ENCODE peak calls at places on chromosomes 3 and 15, in six cellular contexts. N, A, H, J, T and D are unnamed samples.
A peak's percentile ranks its signal among the peaks of the same experiment; 100 is the strongest.

GRCh38 chr3:88263417-88264116 is 113.8 kb downstream of the C3orf38 start:
- DNase-seq in H (no peak), T (no peak), J (no peak), N (no peak), A (no peak), D (no peak)

GRCh38 chr3:15033103-15033502 is 32.0 kb downstream of the MRPS25 start:
- DNase-seq in H (no peak), J (no peak), A (no peak), T (no peak), N (no peak), D (no peak)

GRCh38 chr15:79738198-79738597 is 158.6 kb downstream of the MTHFS start:
- DNase-seq in N (no peak), T (no peak), H (no peak), A (no peak), J (no peak), D (no peak)

GRCh38 chr3:165159760-165160421 is 36.3 kb downstream of the SLITRK3 start:
- DNase-seq in H (no peak), N (no peak), T (no peak), J (no peak), A (no peak), D (no peak)

GRCh38 chr15:59596640-59597039 is 14.9 kb upstream of the GCNT3 start:
- DNase-seq in T (no peak), N (no peak), A (no peak), H (no peak), J (no peak), D (no peak)

GRCh38 chr3:86865506-86865905 is 125.4 kb downstream of the VGLL3 start:
- DNase-seq in J (no peak), H (no peak), T (no peak), N (no peak), A (no peak), D (no peak)

GRCh38 chr15:101320501-101321052 is 25.5 kb upstream of the SNRPA1 start:
- DNase-seq in J (peak; percentile 49), N (peak; percentile 69), T (peak; percentile 29), A (no peak), H (peak; percentile 34), D (no peak)

GRCh38 chr15:70088887-70089691 is 8.6 kb downstream of the TLE3 start:
- DNase-seq in H (peak; percentile 55), J (no peak), N (peak; percentile 61), A (no peak), T (no peak), D (peak; percentile 59)

GRCh38 chr3:184727357-184728060 is 15.6 kb upstream of the MAGEF1 start:
- DNase-seq in N (no peak), H (peak; percentile 28), A (peak; percentile 62), J (no peak), T (peak; percentile 65), D (no peak)

GRCh38 chr3:183587337-183587736 is 31.8 kb upstream of the KLHL6 start:
- DNase-seq in H (no peak), J (no peak), T (peak; percentile 41), N (no peak), A (peak; percentile 86), D (no peak)

GRCh38 chr3:146543461-146544012 is 870 bp downstream of the PLSCR1 start:
- DNase-seq in J (no peak), H (no peak), T (peak; percentile 50), N (no peak), A (peak; percentile 13), D (no peak)

GRCh38 chr15:69700380-69700779 is 247.8 kb downstream of the RPLP1 start:
- DNase-seq in A (no peak), N (no peak), J (no peak), H (no peak), T (no peak), D (no peak)

GRCh38 chr3:188624384-188624783 is 470.4 kb downstream of the LPP start:
- DNase-seq in A (no peak), J (no peak), N (no peak), T (no peak), H (no peak), D (peak; percentile 54)

GRCh38 chr3:183653209-183654064 is 18.0 kb downstream of the KLHL24 start:
- DNase-seq in A (peak; percentile 55), J (no peak), H (no peak), N (no peak), T (peak; percentile 33), D (no peak)

GRCh38 chr3:50652709-50653108 is 22.0 kb upstream of the DOCK3 start:
- DNase-seq in J (no peak), H (peak; percentile 49), A (peak; percentile 57), T (peak; percentile 17), N (peak; percentile 80), D (peak; percentile 75)

GRCh38 chr3:71944482-71944881 is 159.5 kb upstream of the PROK2 start:
- DNase-seq in A (no peak), T (no peak), J (no peak), N (no peak), H (no peak), D (no peak)

GRCh38 chr3:116835658-116836057 is 126.1 kb downstream of the TUSC7 start:
- DNase-seq in J (no peak), H (no peak), A (no peak), N (no peak), T (no peak), D (no peak)

GRCh38 chr3:151308089-151308488 is 8.5 kb downstream of the GPR87 start:
- DNase-seq in H (no peak), N (no peak), J (no peak), T (no peak), A (no peak), D (no peak)

GRCh38 chr3:94568041-94568440 is 505.2 kb downstream of the NSUN3 start:
- DNase-seq in N (no peak), A (no peak), J (no peak), H (no peak), T (no peak), D (no peak)

GRCh38 chr3:138389841-138390581 is 41.6 kb downstream of the MRAS start:
- DNase-seq in A (no peak), H (no peak), N (peak; percentile 67), J (no peak), T (no peak), D (no peak)

GRCh38 chr3:150451329-150452084 is 43.4 kb downstream of the TSC22D2 start:
- DNase-seq in N (no peak), H (no peak), T (peak; percentile 11), A (no peak), J (no peak), D (no peak)

GRCh38 chr3:133238015-133238414 is 161.8 kb upstream of the BFSP2 start:
- DNase-seq in A (no peak), N (no peak), J (no peak), T (no peak), H (no peak), D (no peak)

GRCh38 chr3:100333970-100334339 is 602 bp upstream of the NIT2 start:
- DNase-seq in N (no peak), T (no peak), J (no peak), A (no peak), H (no peak), D (no peak)

GRCh38 chr3:100340527-100340926 is 6.0 kb downstream of the NIT2 start:
- DNase-seq in H (no peak), N (no peak), J (no peak), A (no peak), T (no peak), D (no peak)

GRCh38 chr3:100335137-100335833 is 728 bp downstream of the NIT2 start:
- DNase-seq in T (peak; percentile 27), H (no peak), N (no peak), A (peak; percentile 72), J (no peak), D (no peak)

GRCh38 chr3:100334340-100335136 is at the start of gene NIT2:
- DNase-seq in A (peak; percentile 91), T (peak; percentile 72), H (peak; percentile 90), J (peak; percentile 83), N (peak; percentile 95), D (peak; percentile 85)

DNA sequence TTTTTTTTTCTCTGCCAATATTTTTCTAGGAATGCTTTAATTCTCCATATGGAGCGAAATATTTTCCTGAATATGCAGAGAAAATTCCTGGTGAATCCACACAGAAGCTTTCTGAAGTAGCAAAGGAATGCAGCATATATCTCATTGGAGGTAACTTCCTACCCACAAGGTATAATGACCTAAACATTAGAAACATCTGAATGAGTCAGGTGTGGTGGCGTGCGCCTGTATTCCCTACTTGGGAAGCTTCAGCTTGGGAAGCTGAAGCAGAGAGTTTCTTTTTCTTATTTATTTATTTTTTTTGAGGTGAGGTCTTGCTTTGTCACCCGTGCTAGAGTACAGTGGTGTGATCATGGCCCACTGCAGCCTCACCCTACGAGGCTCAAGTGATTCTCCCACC is 5.2 kb downstream of the NIT2 start:
- DNase-seq in N (no peak), H (no peak), J (no peak), T (no peak), A (no peak), D (no peak)
- H3K27ac ChIP-seq in N (no peak overlapping the region), H (no peak overlapping the region), J (no peak overlapping the region), T (no peak overlapping the region), A (no peak overlapping the region), D (no peak overlapping the region)

DNA sequence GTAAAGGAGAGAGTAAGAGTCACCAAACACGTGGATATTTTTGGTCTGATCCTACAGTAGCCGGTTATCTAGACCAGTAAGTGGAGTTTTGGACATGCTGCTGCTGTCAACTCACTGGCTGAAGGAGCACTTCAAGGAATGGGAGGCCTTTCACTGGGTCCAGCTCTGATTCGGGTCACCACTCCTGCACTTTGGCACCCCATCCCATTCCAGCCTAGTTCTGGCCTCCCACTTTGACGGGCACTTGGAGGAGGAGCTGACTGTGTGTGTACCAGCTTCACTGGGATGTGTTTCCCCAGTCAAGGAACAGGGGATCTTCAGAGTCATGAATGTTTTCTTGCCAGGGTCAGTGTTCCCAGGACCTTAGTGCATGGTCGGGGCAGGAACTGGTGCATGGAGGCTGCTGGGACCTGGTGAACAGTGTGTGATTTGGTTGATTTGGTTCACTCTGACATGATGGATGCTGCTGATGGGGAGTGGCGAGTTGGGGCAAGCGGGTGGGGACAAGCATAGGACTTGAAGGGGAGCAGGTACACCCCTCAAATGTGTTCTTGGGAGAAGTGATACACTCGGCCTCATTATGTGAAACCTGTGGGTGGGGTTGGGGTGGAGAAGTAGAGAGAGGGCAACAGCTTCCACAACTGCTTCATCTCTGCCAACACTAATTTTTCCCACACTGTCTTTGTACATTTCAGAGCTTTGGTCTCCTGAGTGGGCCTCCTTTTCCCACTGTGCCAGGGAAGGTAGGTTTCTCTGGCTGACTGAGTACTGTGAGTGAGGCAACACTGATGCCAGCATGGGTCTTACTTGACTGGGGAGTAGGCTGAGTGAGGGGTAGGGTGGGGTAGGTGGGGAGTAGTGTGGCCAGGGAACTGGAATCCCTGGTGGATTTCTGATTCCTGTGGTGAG is 64.0 kb downstream of the RGMA start:
- DNase-seq in H (no peak), J (peak; percentile 55), T (no peak), A (no peak), N (no peak), D (no peak)
- H3K27ac ChIP-seq in H (peak overlapping the region; percentile 25), J (no peak overlapping the region), T (no peak overlapping the region), A (no peak overlapping the region), N (peak overlapping the region; percentile 90), D (peak overlapping the region; percentile 92)

GRCh38 chr15:85727068-85727467 is 67.7 kb downstream of the KLHL25 start:
- DNase-seq in H (no peak), A (no peak), N (no peak), J (no peak), T (no peak), D (peak; percentile 58)
- H3K27ac ChIP-seq in H (peak overlapping the region; percentile 88), A (no peak overlapping the region), N (peak overlapping the region; percentile 1), J (no peak overlapping the region), T (no peak overlapping the region), D (peak overlapping the region; percentile 67)

DNA sequence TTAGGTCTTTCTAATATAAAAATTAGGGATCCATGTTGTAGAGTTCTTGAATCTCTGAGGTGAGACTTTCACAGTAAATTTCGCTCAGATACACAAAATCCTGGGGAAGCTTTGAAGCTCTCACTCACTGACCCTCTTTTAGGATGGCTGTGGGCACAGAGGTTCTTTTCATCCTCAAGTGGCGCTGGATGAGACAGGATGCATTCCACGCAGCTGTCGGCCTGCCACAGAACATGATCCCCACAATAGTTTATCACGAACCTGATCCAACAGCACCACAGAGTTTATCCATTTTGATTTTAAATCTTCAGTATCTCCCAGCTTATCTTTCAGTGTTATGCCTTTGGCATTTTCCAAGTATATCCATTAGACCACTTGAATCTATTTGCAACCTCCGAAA is 91.9 kb downstream of the WDR76 start:
- DNase-seq in N (no peak), A (no peak), T (no peak), J (no peak), H (no peak), D (no peak)
- H3K27ac ChIP-seq in N (no peak overlapping the region), A (no peak overlapping the region), T (no peak overlapping the region), J (no peak overlapping the region), H (no peak overlapping the region), D (no peak overlapping the region)